ENCODE peak calls at places on chromosomes 3 and 15, in seven cellular contexts. Q is body of pancreas, H is psoas muscle, Y is BJ, U is BE2C, R is neural progenitor cell, Z is D721Med. F is an unnamed sample.

GRCh38 chr3:57120040-57120802 is 44.9 kb downstream of the IL17RD start:
- DNase-seq in Q (peak), H (no peak), Y (no peak), U (no peak), R (no peak), Z (no peak), F (no peak)

GRCh38 chr3:24854748-24855147 is 360.1 kb upstream of the THRB start:
- DNase-seq in Q (no peak), H (no peak), Y (no peak), U (no peak), R (no peak), Z (no peak), F (no peak)

GRCh38 chr3:105253225-105253624 is 113.5 kb upstream of the ALCAM start:
- DNase-seq in Q (peak), H (no peak), Y (no peak), U (peak), R (peak), Z (no peak), F (no peak)

GRCh38 chr3:120749843-120750242 is 7.3 kb downstream of the GTF2E1 start:
- DNase-seq in Q (no peak), H (no peak), Y (no peak), U (no peak), R (no peak), Z (no peak), F (no peak)

GRCh38 chr3:151318946-151319345 is 2.3 kb upstream of the GPR87 start:
- DNase-seq in Q (no peak), H (no peak), Y (no peak), U (no peak), R (no peak), Z (no peak), F (no peak)

GRCh38 chr3:127829537-127829936 is 7.2 kb upstream of the MGLL start:
- DNase-seq in Q (no peak), H (no peak), Y (no peak), U (no peak), R (no peak), Z (no peak), F (no peak)

GRCh38 chr3:184260571-184261269 is 633 bp downstream of the CAMK2N2 start:
- DNase-seq in Q (peak), H (no peak), Y (no peak), U (peak), R (peak), Z (no peak), F (no peak)

GRCh38 chr15:74964794-74965193 is 8.2 kb upstream of the RPP25 start:
- DNase-seq in Q (peak), H (no peak), Y (no peak), U (no peak), R (no peak), Z (no peak), F (no peak)

GRCh38 chr3:99808163-99808794 is 9.4 kb upstream of the CMSS1 start:
- DNase-seq in Q (peak), H (no peak), Y (no peak), U (peak), R (peak), Z (no peak), F (peak)

GRCh38 chr3:185337231-185337816 is 25.6 kb upstream of the MAP3K13 start:
- DNase-seq in Q (peak), H (no peak), Y (no peak), U (no peak), R (no peak), Z (no peak), F (no peak)

GRCh38 chr15:40755821-40756220 is 767 bp upstream of the RMDN3 start:
- DNase-seq in Q (no peak), H (no peak), Y (no peak), U (no peak), R (no peak), Z (no peak), F (no peak)

GRCh38 chr3:141335531-141336042 is 32.7 kb upstream of the ZBTB38 start:
- DNase-seq in Q (no peak), H (no peak), Y (no peak), U (no peak), R (no peak), Z (no peak), F (no peak)

GRCh38 chr3:124650798-124651197 is 79.5 kb upstream of the UMPS start:
- DNase-seq in Q (no peak), H (no peak), Y (no peak), U (no peak), R (peak), Z (no peak), F (no peak)

GRCh38 chr3:14273886-14274517 is 95.4 kb downstream of the LSM3 start:
- DNase-seq in Q (no peak), H (no peak), Y (no peak), U (no peak), R (no peak), Z (no peak), F (no peak)

GRCh38 chr3:127739347-127740135 is 66.8 kb downstream of the ABTB1 start:
- DNase-seq in Q (no peak), H (no peak), Y (no peak), U (no peak), R (no peak), Z (no peak), F (no peak)

GRCh38 chr3:32835943-32836342 is 18.1 kb downstream of the TRIM71 start:
- DNase-seq in Q (no peak), H (no peak), Y (no peak), U (no peak), R (peak), Z (no peak), F (no peak)

GRCh38 chr15:69600556-69601085 is 148.0 kb downstream of the RPLP1 start:
- DNase-seq in Q (no peak), H (no peak), Y (no peak), U (no peak), R (no peak), Z (no peak), F (no peak)

DNA sequence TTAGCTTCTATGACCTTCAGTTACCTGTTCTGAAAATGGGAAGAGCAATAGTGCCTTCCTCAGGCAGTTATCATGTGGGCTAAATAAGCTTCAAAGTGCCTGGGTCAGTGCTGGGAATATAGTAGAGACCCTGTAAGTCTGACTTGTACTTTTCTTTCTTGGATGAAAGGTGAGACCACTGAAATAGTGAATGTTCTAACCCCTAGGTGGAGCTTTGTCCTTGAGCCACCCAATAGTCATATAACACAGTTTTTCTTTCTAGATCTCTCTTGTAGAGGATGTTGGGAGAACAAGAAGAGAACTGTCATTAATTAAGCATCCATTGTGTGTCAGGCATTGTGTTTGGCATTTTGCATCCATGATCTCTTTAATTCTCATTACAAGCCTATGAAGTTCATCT is 13.0 kb upstream of the BFSP2 start:
- DNase-seq in Q (no peak), H (no peak), Y (no peak), U (no peak), R (no peak), Z (no peak), F (no peak)
- TF ChIP-seq CTCF in Q (no peak), H (no peak), Y (no peak), U (peak), R (no peak), Z (no peak), F (no peak)

DNA sequence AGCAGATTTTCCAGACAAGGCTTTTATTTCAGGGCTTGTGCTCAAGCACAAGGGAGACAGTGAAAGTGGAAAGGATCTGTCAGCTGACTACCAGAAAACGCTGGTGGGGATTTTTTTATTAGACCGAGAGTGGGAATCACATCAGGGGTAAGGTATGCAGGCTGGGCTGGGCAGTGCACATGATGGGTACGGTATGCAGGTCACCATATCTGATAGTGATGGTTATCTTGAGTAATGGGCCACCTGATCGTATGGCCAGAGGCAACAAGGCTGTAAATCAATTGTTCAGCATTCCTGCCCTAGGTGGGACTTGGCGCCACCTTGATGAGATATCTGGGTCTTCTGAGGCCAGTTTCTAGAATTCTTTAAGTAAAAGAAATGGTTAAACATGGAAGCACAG is 36.9 kb upstream of the PIAS1 start:
- DNase-seq in Q (peak), H (no peak), Y (no peak), U (no peak), R (no peak), Z (no peak), F (no peak)
- TF ChIP-seq CTCF in Q (no peak), H (no peak), Y (no peak), U (no peak), R (no peak), Z (no peak), F (no peak)

DNA sequence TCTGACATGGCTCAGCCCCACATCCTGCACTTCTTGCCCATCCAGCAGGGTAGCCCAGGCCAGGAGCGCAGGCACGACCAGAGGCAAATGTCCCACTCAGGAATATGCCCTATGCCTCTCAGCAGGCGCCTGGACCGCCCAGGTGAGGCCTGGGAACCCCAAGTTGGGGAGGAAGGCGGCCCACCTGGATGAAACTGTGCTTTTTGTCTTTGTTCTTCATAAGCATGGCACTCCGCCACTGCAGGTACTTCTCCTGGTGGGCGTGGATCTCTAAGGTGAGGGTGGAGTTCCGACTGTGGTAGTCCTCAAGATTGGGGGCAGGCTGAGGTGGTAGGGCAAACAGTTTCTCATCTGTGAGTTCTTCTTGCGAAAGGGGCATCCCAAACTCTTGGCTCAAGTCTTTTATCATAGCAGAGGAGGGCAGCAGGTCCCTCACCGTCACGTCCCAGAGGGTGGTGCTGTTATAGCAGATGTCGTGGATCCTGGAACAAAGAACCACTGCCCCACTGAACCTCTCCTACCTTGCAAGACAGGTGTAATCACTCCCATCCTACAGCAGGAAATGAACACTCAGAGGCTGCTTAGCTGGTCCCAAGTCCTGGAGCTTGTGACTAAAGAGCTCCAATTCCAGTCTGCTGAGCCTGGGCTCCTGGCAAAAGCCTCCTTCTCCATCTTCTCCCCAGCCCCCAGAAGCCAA is 53.2 kb downstream of the ACAD9 start:
- DNase-seq in Q (no peak), H (no peak), Y (no peak), U (no peak), R (no peak), Z (no peak), F (no peak)
- TF ChIP-seq CTCF in Q (no peak), H (no peak), Y (no peak), U (no peak), R (no peak), Z (no peak), F (no peak)

GRCh38 chr3:10093678-10094077 is 14.4 kb downstream of the FANCD2OS start:
- DNase-seq in Q (no peak), H (no peak), Y (no peak), U (no peak), R (no peak), Z (no peak), F (no peak)
- TF ChIP-seq CTCF in Q (no peak), H (no peak), Y (no peak), U (no peak), R (no peak), Z (no peak), F (no peak)

DNA sequence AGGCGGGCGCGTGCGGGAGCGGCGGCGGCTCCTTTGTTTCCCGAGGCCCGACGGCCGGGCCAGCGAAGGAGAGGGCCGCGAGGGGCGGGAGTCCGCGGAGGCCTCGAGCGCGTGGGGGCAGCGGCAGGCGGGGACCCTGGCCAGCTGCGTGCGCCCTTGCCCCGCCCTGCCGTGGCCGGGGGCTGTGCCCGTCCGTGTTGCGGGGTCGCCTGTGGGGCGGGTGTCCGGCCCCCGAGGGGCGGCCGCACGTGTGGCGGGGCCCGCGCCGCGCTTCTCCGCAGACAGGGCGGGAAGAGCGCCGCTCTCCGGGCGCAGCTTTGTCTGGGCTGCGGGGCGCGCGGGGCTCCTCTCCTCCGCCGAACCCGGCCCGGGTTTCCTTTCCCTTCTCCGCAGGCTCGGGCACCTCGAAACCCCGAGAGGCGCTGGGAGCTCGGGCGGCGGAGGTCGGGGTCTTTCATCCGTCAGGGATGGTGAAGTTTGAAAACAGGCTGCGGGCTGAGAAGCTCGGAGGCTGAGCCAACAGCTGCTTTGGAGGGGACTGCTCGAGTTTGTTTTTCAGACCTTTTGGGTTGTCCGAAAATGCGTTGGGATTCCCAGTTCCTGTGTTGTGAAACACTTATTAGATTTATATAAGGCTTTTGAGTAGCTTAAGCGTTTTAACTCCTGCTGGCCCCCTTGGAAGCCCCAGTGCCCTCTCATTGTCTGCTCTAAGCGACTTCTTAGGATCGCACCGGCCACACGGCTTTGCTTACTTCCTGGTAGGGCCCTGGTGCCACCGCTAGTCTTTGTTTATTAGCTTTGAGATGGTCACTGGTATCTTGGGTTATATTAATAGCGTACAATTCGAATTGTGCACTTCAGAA is 817 bp downstream of the USP3 start:
- DNase-seq in Q (peak), H (peak), Y (no peak), U (peak), R (peak), Z (no peak), F (peak)
- TF ChIP-seq CTCF in Q (no peak), H (peak), Y (peak), U (peak), R (peak), Z (no peak), F (no peak)

GRCh38 chr3:20668411-20668810 is 482.4 kb upstream of the SGO1 start:
- DNase-seq in Q (no peak), H (no peak), Y (no peak), U (no peak), R (peak), Z (no peak), F (no peak)
- TF ChIP-seq CTCF in Q (no peak), H (no peak), Y (no peak), U (no peak), R (peak), Z (no peak), F (no peak)